ENCODE peak calls at places on chromosome 4, in four cellular contexts. K, I, W and S are unnamed samples.

GRCh38 chr4:173264245-173264959 is 69.8 kb downstream of the HMGB2 start:
- DNase-seq in I (no peak), K (peak), W (no peak), S (peak)

GRCh38 chr4:185424905-185425599 is 712 bp downstream of the UFSP2 start:
- DNase-seq in I (no peak), W (peak), K (peak), S (no peak)

GRCh38 chr4:55169352-55169959 is 44.1 kb upstream of the KDR start:
- DNase-seq in K (no peak), I (no peak), W (peak), S (no peak)

GRCh38 chr4:144181386-144181785 is 40.9 kb upstream of the GYPA start:
- DNase-seq in I (no peak), K (no peak), W (no peak), S (no peak)

GRCh38 chr4:145812902-145813301 is 125.7 kb downstream of the ZNF827 start:
- DNase-seq in K (no peak), W (peak), I (no peak), S (no peak)

GRCh38 chr4:75786526-75786925 is 62.1 kb downstream of the USO1 start:
- DNase-seq in I (no peak), W (no peak), K (no peak), S (no peak)

GRCh38 chr4:23770011-23770410 is 119.8 kb downstream of the PPARGC1A start:
- DNase-seq in K (no peak), I (no peak), W (no peak), S (no peak)

GRCh38 chr4:24991015-24991414 is 39.7 kb downstream of the LGI2 start:
- DNase-seq in W (no peak), I (no peak), K (no peak), S (no peak)

GRCh38 chr4:19300213-19300612 is 951.5 kb upstream of the SLIT2 start:
- DNase-seq in K (no peak), I (no peak), W (no peak), S (no peak)

GRCh38 chr4:175874290-175874689 is 62.2 kb upstream of the GPM6A start:
- DNase-seq in W (no peak), I (no peak), K (no peak), S (no peak)

GRCh38 chr4:54930226-54930625 is 195.2 kb downstream of the KDR start:
- DNase-seq in I (no peak), W (no peak), K (no peak), S (no peak)

GRCh38 chr4:84501721-84502267 is 2.7 kb upstream of the NKX6-1 start:
- DNase-seq in W (no peak), K (no peak), I (no peak), S (no peak)

GRCh38 chr4:92121099-92121498 is 182.7 kb upstream of the GRID2 start:
- DNase-seq in W (no peak), K (no peak), I (no peak), S (no peak)

GRCh38 chr4:111136438-111136837 is 513.6 kb upstream of the PITX2 start:
- DNase-seq in K (no peak), W (peak), I (no peak), S (no peak)

GRCh38 chr4:125187221-125187620 is 127.5 kb upstream of the FAT4 start:
- DNase-seq in I (no peak), K (no peak), W (no peak), S (no peak)

GRCh38 chr4:28682872-28683271 is 1822.2 kb downstream of the STIM2 start:
- DNase-seq in I (no peak), W (no peak), K (no peak), S (no peak)

GRCh38 chr4:66929748-66930147 is 615.6 kb downstream of the CENPC start:
- DNase-seq in K (no peak), W (no peak), I (no peak), S (no peak)

GRCh38 chr4:113700602-113701150 is 60.9 kb downstream of the CAMK2D start:
- DNase-seq in W (no peak), I (no peak), K (no peak), S (no peak)

GRCh38 chr4:127540497-127541026 is 92.2 kb upstream of the INTU start:
- DNase-seq in I (no peak), K (no peak), W (no peak), S (no peak)

GRCh38 chr4:120025516-120025915 is 41.1 kb downstream of the MAD2L1 start:
- DNase-seq in K (no peak), I (no peak), W (no peak), S (no peak)

GRCh38 chr4:158811704-158812103 is 42.9 kb downstream of the FNIP2 start:
- DNase-seq in I (no peak), W (no peak), K (peak), S (no peak)

GRCh38 chr4:144701683-144702233 is 55.8 kb downstream of the HHIP start:
- DNase-seq in I (no peak), W (no peak), K (no peak), S (no peak)

GRCh38 chr4:70902577-70903281 is 560 bp downstream of the MOB1B start:
- DNase-seq in I (no peak), K (peak), W (no peak), S (no peak)

GRCh38 chr4:143023519-143023918 is 161.2 kb upstream of the USP38 start:
- DNase-seq in K (no peak), I (no peak), W (no peak), S (no peak)

GRCh38 chr4:147247577-147247976 is 233.3 kb upstream of the EDNRA start:
- DNase-seq in I (no peak), W (no peak), K (no peak), S (no peak)

GRCh38 chr4:56050584-56050983 is 101.8 kb downstream of the CEP135 start:
- DNase-seq in W (no peak), I (no peak), K (no peak), S (no peak)

GRCh38 chr4:65893957-65894755 is 223.9 kb upstream of the EPHA5 start:
- DNase-seq in K (no peak), W (no peak), I (no peak), S (no peak)

GRCh38 chr4:183355405-183355804 is 33.2 kb upstream of the CLDN24 start:
- DNase-seq in W (no peak), I (no peak), K (no peak), S (no peak)

GRCh38 chr4:8438743-8439142 is 1.8 kb downstream of the ACOX3 start:
- DNase-seq in I (no peak), K (no peak), W (no peak), S (no peak)

GRCh38 chr4:80409798-80410197 is 74.3 kb downstream of the CFAP299 start:
- DNase-seq in I (no peak), K (no peak), W (no peak), S (no peak)

GRCh38 chr4:140229881-140230280 is 75.9 kb upstream of the MAML3 start:
- DNase-seq in W (no peak), I (no peak), K (no peak), S (no peak)

GRCh38 chr4:10687526-10687925 is 3.0 kb upstream of the CLNK start:
- DNase-seq in K (no peak), I (no peak), W (no peak), S (no peak)

GRCh38 chr4:140220053-140220452 is 66.1 kb upstream of the MAML3 start:
- DNase-seq in W (no peak), I (no peak), K (no peak), S (no peak)

GRCh38 chr4:13705521-13706035 is 78.1 kb upstream of the BOD1L1 start:
- DNase-seq in K (no peak), I (no peak), W (no peak), S (peak)

GRCh38 chr4:143692241-143692640 is 8.2 kb downstream of the FREM3 start:
- DNase-seq in K (no peak), W (no peak), I (no peak), S (no peak)

GRCh38 chr4:88341227-88342192 is 37.1 kb upstream of the HERC6 start:
- DNase-seq in W (peak), I (no peak), K (no peak), S (no peak)

GRCh38 chr4:87807402-87807801 is 8.0 kb downstream of the IBSP start:
- DNase-seq in K (no peak), W (no peak), I (no peak), S (no peak)

GRCh38 chr4:984336-985054 is 2.3 kb upstream of the IDUA start:
- DNase-seq in I (no peak), W (no peak), K (no peak), S (no peak)

GRCh38 chr4:986949-987688 is at the start of gene IDUA:
- DNase-seq in W (peak), K (peak), I (no peak), S (peak)

GRCh38 chr4:982814-983213 is 4.0 kb upstream of the IDUA start:
- DNase-seq in W (no peak), I (no peak), K (no peak), S (no peak)

GRCh38 chr4:986428-986948 is 356 bp upstream of the IDUA start:
- DNase-seq in I (no peak), W (no peak), K (no peak), S (peak)

DNA sequence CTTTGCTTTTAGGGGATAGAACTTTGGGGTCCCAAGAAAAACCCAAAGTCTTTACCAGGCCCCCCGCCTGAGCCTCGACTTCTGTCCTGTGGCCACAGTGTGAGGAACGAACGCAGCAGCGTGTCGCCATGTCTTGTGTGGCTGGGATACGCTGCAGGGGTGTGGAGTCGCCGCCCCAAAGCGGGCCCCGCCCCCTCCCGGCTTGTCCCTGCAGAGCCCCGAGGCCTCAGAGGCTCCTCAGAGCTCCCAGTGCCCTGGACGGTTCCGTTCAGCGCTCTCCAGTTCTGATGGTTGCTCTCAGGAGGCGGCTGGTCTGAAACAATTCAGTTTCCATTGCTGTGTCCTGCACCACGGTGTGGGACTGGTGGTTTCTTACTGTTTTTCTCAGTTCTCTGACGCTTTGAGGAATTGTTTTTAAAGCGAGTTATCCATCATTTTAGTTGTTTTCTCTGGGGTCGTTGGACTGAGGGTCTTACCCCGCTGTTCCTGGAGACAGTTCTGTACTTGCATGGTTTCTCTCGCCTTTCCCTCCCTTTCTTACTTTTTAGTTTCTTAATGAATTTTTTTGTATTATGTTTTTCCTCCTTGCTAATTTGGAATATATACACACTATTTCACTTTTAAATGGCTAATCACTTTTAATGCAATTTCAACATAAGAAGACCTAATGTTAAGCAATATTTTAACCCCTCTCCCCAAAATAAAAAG is 1.6 kb upstream of the IDUA start:
- DNase-seq in I (no peak), K (peak), W (peak), S (no peak)
- TF ChIP-seq NFIC in I (no peak), K (no peak), W (no peak), S (no peak)

DNA sequence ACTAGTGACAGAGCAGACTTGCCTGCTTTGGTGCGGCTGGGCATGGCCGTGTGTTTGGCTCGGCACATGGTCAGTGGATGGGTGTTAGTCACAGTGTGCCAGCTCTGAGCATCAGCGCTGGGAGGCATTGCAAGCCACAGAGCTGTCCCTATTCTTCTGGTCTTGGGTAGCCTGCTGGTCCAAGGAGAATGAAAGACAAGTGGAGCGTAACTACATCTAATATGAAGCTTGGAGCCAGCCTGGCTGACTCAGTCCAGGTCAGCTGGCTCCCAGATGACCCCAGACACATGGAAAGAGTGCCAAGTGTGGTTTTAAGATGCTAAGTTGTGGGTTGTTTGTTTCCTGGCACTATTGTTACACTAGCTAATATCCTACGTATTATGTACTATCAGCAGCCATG is 632.1 kb upstream of the ZFP42 start:
- DNase-seq in K (no peak), I (no peak), W (no peak), S (no peak)
- TF ChIP-seq NFIC in K (no peak), I (no peak), W (no peak), S (no peak)

GRCh38 chr4:48129307-48130014 is 4.6 kb downstream of the TXK start:
- DNase-seq in K (peak), W (no peak), I (no peak), S (no peak)
- TF ChIP-seq NFIC in K (peak), W (no peak), I (no peak), S (peak)

GRCh38 chr4:38411092-38411491 is 252.9 kb upstream of the KLF3 start:
- DNase-seq in I (peak), K (no peak), W (no peak), S (no peak)

GRCh38 chr4:38409852-38410251 is 254.1 kb upstream of the KLF3 start:
- DNase-seq in K (no peak), W (no peak), I (no peak), S (no peak)

GRCh38 chr4:38400946-38401345 is 263.1 kb upstream of the KLF3 start:
- DNase-seq in W (no peak), I (no peak), K (no peak), S (no peak)

GRCh38 chr4:38412137-38412536 is 251.9 kb upstream of the KLF3 start:
- DNase-seq in I (no peak), W (no peak), K (no peak), S (no peak)

DNA sequence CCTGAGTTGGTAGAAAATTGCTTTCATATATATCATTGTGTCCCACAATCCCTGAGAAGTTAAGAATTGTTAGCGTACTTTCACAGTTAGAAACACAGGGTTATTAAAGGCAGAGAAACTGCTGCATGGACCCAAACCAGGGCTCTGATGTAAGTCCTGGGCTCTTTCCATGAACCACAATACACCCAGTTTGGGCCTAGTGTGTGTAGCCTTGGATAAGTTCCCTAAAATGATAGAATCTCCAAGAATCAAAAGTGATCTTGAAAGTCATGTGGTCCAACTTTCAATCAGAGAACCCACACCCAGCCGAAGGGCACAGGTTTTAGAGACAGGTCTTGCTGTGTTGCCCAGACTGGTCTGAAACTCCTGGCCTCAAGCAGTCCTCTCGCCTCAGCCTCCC is 257.8 kb upstream of the KLF3 start:
- DNase-seq in I (no peak), W (no peak), K (no peak), S (no peak)
- TF ChIP-seq NFIC in I (no peak), W (no peak), K (no peak), S (no peak)

GRCh38 chr4:68360570-68360969 is 10.7 kb upstream of the YTHDC1 start:
- DNase-seq in K (no peak), I (no peak), W (no peak), S (no peak)
- TF ChIP-seq NFIC in K (no peak), I (no peak), W (no peak), S (no peak)